ENCODE peak calls at places on chromosomes 16 and 17, in four cellular contexts. A, D, M and I are unnamed samples. For H3K4me1 and H3K9me3, the result is how much of the 10 kb centered on the place peaks cover.

GRCh38 chr16:20424129-20424866 is 15.0 kb downstream of the ACSM5 start:
- DNase-seq in D (no peak), M (no peak), A (no peak), I (no peak)

GRCh38 chr16:67805718-67806427 is 487 bp downstream of the RANBP10 start:
- DNase-seq in A (no peak), M (no peak), D (peak), I (peak)

GRCh38 chr16:68715471-68715870 is 21.6 kb upstream of the CDH1 start:
- DNase-seq in D (no peak), A (no peak), M (no peak), I (no peak)

GRCh38 chr17:61396586-61397085 is 3.0 kb upstream of the TBX2 start:
- DNase-seq in A (peak), M (no peak), D (peak), I (no peak)

GRCh38 chr16:78211951-78212350 is 112.5 kb downstream of the WWOX start:
- DNase-seq in M (peak), D (no peak), A (no peak), I (no peak)

GRCh38 chr17:29941334-29941733 is at the start of gene EFCAB5:
- DNase-seq in D (no peak), M (no peak), A (no peak), I (no peak)

GRCh38 chr16:11552445-11552844 is 34.3 kb downstream of the LITAF start:
- DNase-seq in M (no peak), A (peak), D (no peak), I (peak)

GRCh38 chr17:38358586-38359513 is 7.2 kb downstream of the SOCS7 start:
- DNase-seq in M (no peak), A (no peak), D (peak), I (no peak)

GRCh38 chr17:63495471-63495870 is 18.6 kb downstream of the ACE start:
- DNase-seq in A (no peak), M (no peak), D (no peak), I (no peak)

GRCh38 chr16:24689128-24689527 is 40.3 kb upstream of the TNRC6A start:
- DNase-seq in D (peak), M (no peak), A (peak), I (no peak)

GRCh38 chr17:59786536-59787319 is 79.3 kb downstream of the VMP1 start:
- DNase-seq in D (peak), M (peak), A (peak), I (peak)

GRCh38 chr17:38604479-38605229 is 1.1 kb downstream of the SRCIN1 start:
- DNase-seq in D (no peak), M (no peak), A (no peak), I (peak)

GRCh38 chr17:67421869-67422273 is 44.8 kb downstream of the PITPNC1 start:
- DNase-seq in A (peak), D (peak), M (peak), I (no peak)

GRCh38 chr16:85448557-85449194 is 164.4 kb upstream of the GSE1 start:
- DNase-seq in A (no peak), M (no peak), D (no peak), I (peak)

GRCh38 chr16:4574919-4575705 is 19.0 kb downstream of the C16orf96 start:
- DNase-seq in A (no peak), D (no peak), M (no peak), I (no peak)

GRCh38 chr17:30550512-30551273 is 73.5 kb downstream of the GOSR1 start:
- DNase-seq in A (peak), M (peak), D (no peak), I (no peak)

GRCh38 chr16:595094-595528 is 5.2 kb downstream of the RAB40C start:
- DNase-seq in M (no peak), A (no peak), D (no peak), I (no peak)

GRCh38 chr17:9924735-9925191 is 19.7 kb upstream of the RCVRN start:
- DNase-seq in A (peak), D (peak), M (peak), I (peak)

GRCh38 chr17:1762906-1763829 is 1.3 kb downstream of the SERPINF1 start:
- DNase-seq in M (no peak), A (peak), D (peak), I (peak)

GRCh38 chr17:72380737-72381136 is 259.9 kb downstream of the SOX9 start:
- DNase-seq in M (no peak), A (no peak), D (no peak), I (no peak)
- H3K4me1 ChIP-seq in M (under half), A (under half), D (under half), I (under half)

GRCh38 chr17:41614098-41614497 is 1.5 kb upstream of the KRT16 start:
- DNase-seq in A (no peak), M (no peak), D (no peak), I (no peak)
- H3K9me3 ChIP-seq in A (under half), M (under half), D (under half), I (under half)

GRCh38 chr17:48550313-48551205 is 5.7 kb upstream of the HOXB2 start:
- DNase-seq in A (peak), M (no peak), D (no peak), I (no peak)
- H3K4me3 ChIP-seq in A (peak), M (no peak), D (no peak), I (no peak)

DNA sequence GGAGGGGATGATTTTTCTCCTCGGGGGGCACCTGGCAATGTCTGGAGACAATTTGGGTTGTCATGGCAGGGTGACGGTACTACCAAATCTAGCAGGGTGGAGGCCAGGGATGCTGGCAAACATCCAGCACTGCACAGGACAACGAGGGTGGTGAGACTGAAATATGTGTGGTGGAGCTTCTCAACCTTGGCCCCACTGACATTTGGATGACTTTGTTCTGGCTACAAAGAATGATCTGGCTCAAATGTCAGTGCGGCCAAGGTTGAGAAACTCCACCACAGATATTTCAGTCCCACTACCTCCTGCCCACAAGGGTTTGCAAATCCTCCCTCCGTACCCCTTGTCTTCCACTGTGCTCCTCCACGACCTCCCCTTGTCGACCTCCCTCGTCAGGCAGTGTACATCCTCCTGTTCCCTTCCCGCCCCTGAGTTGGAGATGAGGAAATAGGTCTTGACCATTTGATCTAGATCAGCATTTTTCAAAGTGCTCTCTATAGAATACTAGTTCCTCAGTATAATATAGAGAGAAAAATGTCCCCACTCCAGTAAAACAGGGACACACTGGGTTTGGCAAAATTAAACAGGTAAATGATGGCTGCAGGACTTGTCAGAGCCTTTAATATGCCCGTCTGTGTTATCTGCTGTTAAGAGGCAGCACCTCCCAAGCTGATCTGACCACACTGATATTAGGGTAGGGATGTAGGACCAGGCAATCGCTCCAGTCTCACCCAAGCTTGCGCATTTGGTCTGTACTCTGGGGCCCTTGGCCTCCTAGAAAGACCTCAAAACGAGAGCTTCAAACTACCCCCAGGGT is 6.8 kb downstream of the OSGIN1 start:
- DNase-seq in A (no peak), M (no peak), D (no peak), I (no peak)
- H3K4me1 ChIP-seq in A (under half), M (under half), D (under half), I (under half)

GRCh38 chr16:77111057-77111456 is 79.9 kb upstream of the MON1B start:
- DNase-seq in D (no peak), M (no peak), A (no peak), I (no peak)
- H3K9me3 ChIP-seq in D (under half), M (under half), A (under half), I (under half)

GRCh38 chr17:32492281-32492623 is 5.5 kb downstream of the CDK5R1 start:
- DNase-seq in M (no peak), A (no peak), D (no peak), I (no peak)

GRCh38 chr17:32489320-32490100 is 2.7 kb downstream of the CDK5R1 start:
- DNase-seq in A (no peak), D (no peak), M (no peak), I (no peak)

GRCh38 chr17:32490101-32490482 is 3.3 kb downstream of the CDK5R1 start:
- DNase-seq in A (no peak), M (no peak), D (no peak), I (no peak)

GRCh38 chr17:32492648-32493289 is 6.0 kb downstream of the CDK5R1 start:
- DNase-seq in A (no peak), M (no peak), D (no peak), I (no peak)

GRCh38 chr17:32491371-32492280 is 4.8 kb downstream of the CDK5R1 start:
- DNase-seq in D (no peak), A (no peak), M (no peak), I (no peak)
- H3K4me3 ChIP-seq in D (no peak), A (no peak), M (no peak), I (no peak)

GRCh38 chr17:39919087-39919683 is 750 bp upstream of the GSDMB start:
- DNase-seq in D (no peak), A (no peak), M (no peak), I (no peak)

GRCh38 chr17:39920218-39921210 is 2.1 kb upstream of the GSDMB start:
- DNase-seq in M (no peak), A (no peak), D (no peak), I (no peak)

GRCh38 chr17:39922006-39922405 is 3.6 kb upstream of the GSDMB start:
- DNase-seq in D (no peak), A (no peak), M (no peak), I (no peak)

GRCh38 chr17:39923230-39923629 is 4.2 kb downstream of the ORMDL3 start:
- DNase-seq in D (no peak), M (no peak), A (no peak), I (no peak)

GRCh38 chr17:39921323-39921722 is 2.9 kb upstream of the GSDMB start:
- DNase-seq in D (no peak), M (no peak), A (no peak), I (no peak)
- H3K4me1 ChIP-seq in D (under half), M (under half), A (under half), I (under half)